ENCODE peak calls at places on chromosomes 11 and 22, in six cellular contexts. B is neuronal stem cell, Z is IMR-90, X is mesenchymal stem cell, M is H1, Y is trophoblast cell. T is an unnamed sample.
A peak's percentile ranks its signal among the peaks of the same experiment; 100 is the strongest.

GRCh38 chr11:128604723-128605122 is 17.4 kb upstream of the ETS1 start:
- DNase-seq in Y (no peak), B (no peak), X (no peak), Z (no peak), M (no peak), T (no peak)

GRCh38 chr11:75996523-75997272 is 181.7 kb downstream of the UVRAG start:
- DNase-seq in Z (no peak), B (no peak), M (no peak), Y (no peak), X (peak; percentile 40), T (no peak)

GRCh38 chr11:31687256-31687655 is 123.9 kb downstream of the PAX6 start:
- DNase-seq in B (no peak), M (no peak), Z (no peak), Y (no peak), X (no peak), T (no peak)

GRCh38 chr11:20235164-20235563 is 74.9 kb upstream of the DBX1 start:
- DNase-seq in Z (no peak), M (no peak), Y (no peak), X (no peak), B (no peak), T (no peak)

GRCh38 chr11:22734628-22735345 is 68.4 kb downstream of the GAS2 start:
- DNase-seq in M (no peak), B (no peak), Y (peak; percentile 35), Z (no peak), X (peak; percentile 5), T (no peak)

GRCh38 chr11:11563193-11563592 is 58.6 kb downstream of the GALNT18 start:
- DNase-seq in X (no peak), Y (no peak), M (no peak), B (no peak), Z (no peak), T (no peak)

GRCh38 chr11:126214446-126215240 is 3.1 kb downstream of the FAM118B start:
- DNase-seq in Z (no peak), B (no peak), Y (no peak), M (no peak), X (peak; percentile 6), T (no peak)

GRCh38 chr11:36333468-36333867 is 37.4 kb downstream of the PRR5L start:
- DNase-seq in X (peak; percentile 46), Y (no peak), B (no peak), M (no peak), Z (peak; percentile 33), T (no peak)

GRCh38 chr22:19522190-19522880 is 1.9 kb downstream of the CLDN5 start:
- DNase-seq in Y (no peak), X (no peak), Z (no peak), M (no peak), B (no peak), T (peak; percentile 22)

GRCh38 chr11:69055598-69056516 is 7.1 kb downstream of the TPCN2 start:
- DNase-seq in Z (no peak), Y (peak; percentile 32), X (no peak), B (no peak), M (no peak), T (no peak)

GRCh38 chr11:17906436-17906835 is 106.4 kb downstream of the SERGEF start:
- DNase-seq in M (peak; percentile 73), Y (no peak), B (no peak), Z (no peak), X (no peak), T (peak; percentile 74)

GRCh38 chr11:111655924-111656323 is 53.7 kb downstream of the SIK2 start:
- DNase-seq in Z (no peak), Y (peak; percentile 73), B (no peak), X (no peak), M (no peak), T (no peak)

GRCh38 chr22:29309332-29310064 is 3.0 kb downstream of the GAS2L1 start:
- DNase-seq in M (no peak), B (no peak), Y (no peak), X (peak; percentile 12), Z (no peak), T (no peak)

GRCh38 chr11:96197801-96198465 is 145.1 kb downstream of the MAML2 start:
- DNase-seq in M (no peak), B (no peak), Y (no peak), X (no peak), Z (no peak), T (no peak)
- H2AK5ac ChIP-seq in M (peak overlapping the region; percentile 79), B (no peak overlapping the region), Y (no peak overlapping the region), X (no peak overlapping the region), Z (no peak overlapping the region), T (no peak overlapping the region)

DNA sequence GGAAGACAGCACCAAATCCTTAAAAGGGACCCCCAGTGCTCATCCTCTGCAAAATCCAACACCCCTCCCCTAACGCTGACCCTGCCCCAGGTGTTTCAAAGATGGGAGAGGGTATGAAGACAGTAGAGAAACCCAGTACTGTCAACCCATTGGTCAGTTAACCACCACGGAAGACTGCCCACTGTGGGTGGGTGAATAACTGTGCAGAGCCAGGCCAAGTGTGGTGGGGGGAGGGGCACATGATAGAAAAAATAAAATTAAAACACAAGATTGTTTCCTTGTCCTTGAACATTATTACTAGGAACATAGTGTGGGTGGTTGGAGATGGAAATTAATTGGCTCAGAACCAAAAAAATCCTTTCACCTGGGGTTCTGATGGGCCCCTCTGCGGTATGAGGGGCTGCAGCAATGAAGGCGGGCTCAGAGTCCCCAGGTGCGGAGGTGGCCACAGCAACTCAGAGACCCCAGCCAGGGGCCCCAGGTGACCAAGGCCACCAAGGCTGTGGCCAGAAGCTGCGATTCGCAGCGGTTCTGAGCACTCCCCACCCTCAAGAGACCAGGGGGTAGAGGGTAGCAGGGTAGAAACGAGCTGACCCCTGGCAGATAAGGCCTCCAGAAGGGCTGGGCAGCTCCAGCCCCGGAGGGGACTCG is 1.1 kb downstream of the TNKS1BP1 start:
- DNase-seq in Y (peak; percentile 20), X (peak; percentile 66), B (no peak), M (no peak), Z (peak; percentile 40), T (no peak)
- H3K4me3 ChIP-seq in Y (peak overlapping the region; percentile 77), X (peak overlapping the region; percentile 81), B (peak overlapping the region; percentile 72), M (peak overlapping the region; percentile 85), Z (peak overlapping the region; percentile 97), T (peak overlapping the region; percentile 91)

DNA sequence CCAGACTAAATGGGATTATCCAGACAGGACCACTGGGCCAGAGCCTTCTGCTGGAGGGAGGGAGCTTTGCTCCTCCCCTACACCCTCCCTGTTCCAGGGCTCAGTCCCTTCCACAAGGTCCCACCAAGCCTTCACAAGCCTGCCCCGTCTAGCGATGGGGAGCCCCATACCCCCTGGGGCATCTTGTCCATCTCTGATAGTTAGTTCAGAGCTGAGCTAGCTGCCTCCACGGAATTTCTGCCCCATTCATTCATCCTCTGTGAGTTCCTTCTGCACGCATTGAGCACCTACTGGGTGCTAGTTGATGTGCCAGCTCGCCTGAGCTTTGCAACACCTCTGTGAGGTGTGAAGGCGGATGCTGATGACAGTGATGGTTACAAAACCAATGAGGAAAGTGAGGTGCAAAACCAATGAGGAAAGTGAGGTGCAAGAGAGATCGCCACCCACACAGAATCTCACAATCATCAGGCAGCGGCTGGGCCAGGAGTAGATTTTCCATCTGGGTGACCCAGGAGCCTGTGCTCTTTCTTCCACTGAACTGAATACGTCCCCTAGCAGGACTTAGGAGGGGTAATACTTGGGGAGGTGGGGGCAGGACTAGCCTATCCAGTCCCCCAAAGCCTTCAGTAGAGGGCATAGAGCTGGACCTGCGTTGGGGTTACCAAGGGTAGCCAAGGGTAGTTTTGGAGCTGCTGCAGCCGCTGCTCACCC is 21.5 kb upstream of the CBX7 start:
- DNase-seq in Z (no peak), X (no peak), M (no peak), Y (no peak), B (no peak), T (peak; percentile 52)
- H2AK5ac ChIP-seq in Z (peak overlapping the region; percentile 95), X (peak overlapping the region; percentile 100), M (peak overlapping the region; percentile 99), Y (peak overlapping the region; percentile 99), B (peak overlapping the region; percentile 40), T (peak overlapping the region; percentile 40)

GRCh38 chr11:67010296-67010905 is 12.5 kb upstream of the SYT12 start:
- DNase-seq in B (no peak), X (no peak), Y (no peak), Z (no peak), M (no peak), T (no peak)
- H3K4me3 ChIP-seq in B (no peak overlapping the region), X (no peak overlapping the region), Y (no peak overlapping the region), Z (no peak overlapping the region), M (no peak overlapping the region), T (no peak overlapping the region)

GRCh38 chr22:33677536-33677935 is 242.7 kb downstream of the LARGE1 start:
- DNase-seq in X (no peak), B (no peak), Z (no peak), Y (no peak), M (no peak), T (no peak)

GRCh38 chr22:33682927-33683326 is 237.3 kb downstream of the LARGE1 start:
- DNase-seq in Y (no peak), M (no peak), Z (no peak), X (no peak), B (no peak), T (no peak)

GRCh38 chr22:33674357-33674756 is 245.9 kb downstream of the LARGE1 start:
- DNase-seq in M (no peak), X (no peak), Z (no peak), Y (no peak), B (no peak), T (peak; percentile 10)

GRCh38 chr22:33680632-33681031 is 239.6 kb downstream of the LARGE1 start:
- DNase-seq in B (no peak), M (no peak), X (no peak), Y (no peak), Z (no peak), T (no peak)

DNA sequence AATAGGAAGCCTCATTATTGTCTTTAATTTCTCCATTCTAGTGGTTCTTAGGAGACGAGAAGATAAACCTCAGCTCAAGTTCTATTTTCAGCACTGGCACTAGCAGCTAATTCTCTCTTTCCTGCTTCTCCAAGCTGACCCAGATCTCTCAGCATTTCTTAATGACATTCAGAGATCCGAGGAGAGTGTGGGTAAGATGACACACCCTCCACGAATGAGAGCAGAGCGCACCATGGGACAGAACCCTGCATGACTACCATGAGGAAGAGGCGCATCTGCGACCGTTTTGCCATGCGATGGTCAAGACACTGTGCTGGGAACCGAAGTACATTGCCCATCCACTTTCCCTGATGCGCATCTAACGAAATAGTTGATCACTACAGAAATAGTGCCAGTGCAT is 241.8 kb downstream of the LARGE1 start:
- DNase-seq in Z (no peak), X (no peak), Y (no peak), M (no peak), B (no peak), T (no peak)
- H2AK5ac ChIP-seq in Z (no peak overlapping the region), X (no peak overlapping the region), Y (no peak overlapping the region), M (no peak overlapping the region), B (no peak overlapping the region), T (no peak overlapping the region)

GRCh38 chr22:36417281-36417686 is 29.5 kb upstream of the MYH9 start:
- DNase-seq in Z (peak; percentile 73), Y (peak; percentile 91), X (no peak), B (no peak), M (no peak), T (peak; percentile 72)

GRCh38 chr22:36422287-36423014 is 34.7 kb upstream of the MYH9 start:
- DNase-seq in Y (no peak), B (no peak), Z (no peak), M (no peak), X (no peak), T (no peak)

GRCh38 chr22:36423461-36424404 is 36.0 kb upstream of the MYH9 start:
- DNase-seq in Y (no peak), X (peak; percentile 97), B (no peak), M (no peak), Z (peak; percentile 86), T (no peak)

GRCh38 chr22:36419177-36419911 is 31.6 kb upstream of the MYH9 start:
- DNase-seq in M (peak; percentile 51), X (peak; percentile 95), B (no peak), Y (peak; percentile 42), Z (peak; percentile 96), T (peak; percentile 61)

GRCh38 chr22:36419912-36420882 is 32.4 kb upstream of the MYH9 start:
- DNase-seq in Y (peak; percentile 40), X (peak; percentile 80), Z (no peak), M (no peak), B (no peak), T (no peak)
- H3K4me3 ChIP-seq in Y (no peak overlapping the region), X (no peak overlapping the region), Z (no peak overlapping the region), M (no peak overlapping the region), B (no peak overlapping the region), T (no peak overlapping the region)

GRCh38 chr11:57638811-57639320 is 10.8 kb downstream of the YPEL4 start:
- DNase-seq in X (no peak), Y (no peak), B (peak; percentile 32), M (no peak), Z (no peak), T (peak; percentile 45)
- H2AK5ac ChIP-seq in X (peak overlapping the region; percentile 88), Y (peak overlapping the region; percentile 87), B (peak overlapping the region; percentile 96), M (peak overlapping the region; percentile 99), Z (peak overlapping the region; percentile 98), T (peak overlapping the region; percentile 95)

T was measured in mesendoderm.